ENCODE peak calls at places on chromosomes 7 and 10, in eight cellular contexts. W is T-helper 1 cell, I is RPMI8226, L is GM23338, Y is HT-29, K is MCF 10A, D is hypothalamus, U is sciatic nerve. T is an unnamed sample.

GRCh38 chr10:34249634-34250033 is 565.5 kb downstream of the PARD3 start:
- DNase-seq in W (no peak), I (no peak), L (peak; percentile 63), Y (peak; percentile 48), K (peak; percentile 26), D (no peak), U (no peak), T (no peak)

GRCh38 chr10:43437141-43437860 is 390 bp downstream of the ZNF487 start:
- DNase-seq in W (no peak), I (no peak), L (no peak), Y (no peak), K (no peak), D (no peak), U (peak; percentile 67), T (no peak)

GRCh38 chr7:45610019-45610418 is 35.9 kb downstream of the ADCY1 start:
- DNase-seq in W (no peak), I (no peak), L (no peak), Y (no peak), K (no peak), D (no peak), U (no peak), T (no peak)

GRCh38 chr10:11180228-11180627 is 162.6 kb downstream of the CELF2 start:
- DNase-seq in W (peak; percentile 41), I (peak; percentile 20), L (no peak), Y (no peak), K (no peak), D (no peak), U (no peak), T (no peak)

GRCh38 chr7:51303142-51303525 is 13.5 kb downstream of the COBL start:
- DNase-seq in W (no peak), I (no peak), L (no peak), Y (no peak), K (no peak), D (no peak), U (no peak), T (no peak)

GRCh38 chr7:75870557-75870956 is 8.3 kb upstream of the RHBDD2 start:
- DNase-seq in W (no peak), I (no peak), L (no peak), Y (no peak), K (no peak), D (no peak), U (no peak), T (no peak)

GRCh38 chr10:46050956-46051355 is 4.9 kb upstream of the MSMB start:
- DNase-seq in W (no peak), I (no peak), L (no peak), Y (no peak), K (peak; percentile 27), D (no peak), U (no peak), T (no peak)

GRCh38 chr10:60964257-60965235 is 20.6 kb upstream of the RHOBTB1 start:
- DNase-seq in W (no peak), I (peak; percentile 66), L (peak; percentile 83), Y (peak; percentile 91), K (peak; percentile 90), D (no peak), U (peak; percentile 74), T (no peak)

GRCh38 chr7:124790645-124791044 is 25.1 kb upstream of the GPR37 start:
- DNase-seq in W (no peak), I (no peak), L (no peak), Y (no peak), K (no peak), D (no peak), U (no peak), T (no peak)